ENCODE peak calls at places on chromosomes 16 and 17, in nine cellular contexts. A, C, O, N, H, U, Q, D and F are unnamed samples.

GRCh38 chr17:1362964-1363363 is 37.1 kb downstream of the YWHAE start:
- DNase-seq in A (no peak), C (peak), O (no peak), N (no peak), H (no peak), U (no peak), Q (no peak), D (no peak), F (no peak)

GRCh38 chr16:986411-986810 is 4.8 kb downstream of the SOX8 start:
- DNase-seq in A (no peak), C (no peak), O (no peak), N (no peak), H (no peak), U (no peak), Q (no peak), D (no peak), F (no peak)

GRCh38 chr17:8831234-8831849 is 32.2 kb upstream of the MFSD6L start:
- DNase-seq in A (no peak), C (no peak), O (no peak), N (no peak), H (no peak), U (no peak), Q (no peak), D (no peak), F (no peak)

GRCh38 chr16:29645699-29646187 is 17.3 kb upstream of the SPN start:
- DNase-seq in A (no peak), C (no peak), O (no peak), N (no peak), H (no peak), U (no peak), Q (no peak), D (no peak), F (no peak)

GRCh38 chr17:1714488-1714979 is 4.4 kb upstream of the TLCD2 start:
- DNase-seq in A (peak), C (peak), O (peak), N (peak), H (peak), U (peak), Q (peak), D (peak), F (peak)

GRCh38 chr17:1998426-1998784 is 26.7 kb downstream of the RTN4RL1 start:
- DNase-seq in A (peak), C (no peak), O (no peak), N (no peak), H (no peak), U (peak), Q (no peak), D (no peak), F (no peak)

GRCh38 chr17:59330314-59330942 is 1.0 kb upstream of the YPEL2 start:
- DNase-seq in A (peak), C (peak), O (peak), N (no peak), H (peak), U (peak), Q (peak), D (peak), F (no peak)

GRCh38 chr17:5225668-5226457 is 8.8 kb downstream of the SCIMP start:
- DNase-seq in A (no peak), C (no peak), O (no peak), N (no peak), H (no peak), U (no peak), Q (no peak), D (no peak), F (no peak)

GRCh38 chr16:18948372-18949020 is 22.3 kb upstream of the SMG1 start:
- DNase-seq in A (no peak), C (no peak), O (no peak), N (no peak), H (no peak), U (no peak), Q (no peak), D (no peak), F (no peak)

GRCh38 chr16:56700195-56700594 is 17.9 kb downstream of the MT1X start:
- DNase-seq in A (no peak), C (no peak), O (no peak), N (no peak), H (no peak), U (no peak), Q (no peak), D (no peak), F (no peak)

GRCh38 chr16:84234656-84235285 is 5.0 kb downstream of the KCNG4 start:
- DNase-seq in A (no peak), C (no peak), O (no peak), N (no peak), H (no peak), U (no peak), Q (no peak), D (no peak), F (no peak)

GRCh38 chr17:76561332-76561731 is 21.5 kb downstream of the PRCD start:
- DNase-seq in A (no peak), C (no peak), O (no peak), N (no peak), H (no peak), U (no peak), Q (no peak), D (no peak), F (no peak)

GRCh38 chr17:80844418-80844990 is 147.1 kb upstream of the CHMP6 start:
- DNase-seq in A (no peak), C (no peak), O (peak), N (peak), H (no peak), U (no peak), Q (peak), D (peak), F (no peak)

GRCh38 chr17:36722121-36722902 is 120.9 kb downstream of the MRM1 start:
- DNase-seq in A (peak), C (peak), O (peak), N (peak), H (peak), U (peak), Q (peak), D (peak), F (peak)

GRCh38 chr17:79819534-79820276 is 19.5 kb downstream of the CBX4 start:
- DNase-seq in A (no peak), C (no peak), O (no peak), N (no peak), H (no peak), U (no peak), Q (no peak), D (no peak), F (no peak)

GRCh38 chr16:10031955-10032354 is 150.3 kb downstream of the GRIN2A start:
- DNase-seq in A (no peak), C (no peak), O (no peak), N (no peak), H (no peak), U (no peak), Q (no peak), D (no peak), F (no peak)

GRCh38 chr17:35542990-35543389 is 5.5 kb upstream of the SLFN12L start:
- DNase-seq in A (no peak), C (no peak), O (no peak), N (no peak), H (no peak), U (no peak), Q (no peak), D (no peak), F (no peak)

GRCh38 chr17:55458977-55459376 is 37.3 kb upstream of the MMD start:
- DNase-seq in A (no peak), C (no peak), O (no peak), N (peak), H (no peak), U (no peak), Q (no peak), D (no peak), F (peak)

GRCh38 chr17:1563786-1564613 is 1.4 kb upstream of the PITPNA start:
- DNase-seq in A (no peak), C (no peak), O (no peak), N (no peak), H (no peak), U (no peak), Q (no peak), D (no peak), F (no peak)

GRCh38 chr16:9197957-9198661 is 106.7 kb downstream of the HAPSTR1 start:
- DNase-seq in A (no peak), C (no peak), O (no peak), N (no peak), H (no peak), U (no peak), Q (no peak), D (no peak), F (no peak)

GRCh38 chr17:77618731-77619130 is 339.8 kb upstream of the TNRC6C start:
- DNase-seq in A (no peak), C (no peak), O (no peak), N (no peak), H (no peak), U (no peak), Q (no peak), D (no peak), F (no peak)

GRCh38 chr16:57801856-57802634 is at the start of gene KIFC3:
- DNase-seq in A (peak), C (peak), O (peak), N (peak), H (peak), U (peak), Q (peak), D (peak), F (peak)

GRCh38 chr17:50190278-50191069 is 11.0 kb downstream of the COL1A1 start:
- DNase-seq in A (no peak), C (no peak), O (no peak), N (peak), H (no peak), U (no peak), Q (no peak), D (no peak), F (no peak)

GRCh38 chr17:14553847-14554246 is 253.0 kb downstream of the HS3ST3B1 start:
- DNase-seq in A (no peak), C (no peak), O (no peak), N (no peak), H (no peak), U (no peak), Q (no peak), D (no peak), F (no peak)
- TF ChIP-seq CTCF in A (no peak), C (no peak), O (peak), N (peak), H (no peak), U (peak), Q (no peak), D (no peak), F (no peak)

GRCh38 chr17:57447357-57448019 is 191.2 kb downstream of the MSI2 start:
- DNase-seq in A (no peak), C (no peak), O (no peak), N (no peak), H (no peak), U (no peak), Q (no peak), D (no peak), F (no peak)
- H3K27ac ChIP-seq in A (no peak), C (no peak), O (no peak), N (no peak), H (no peak), U (no peak), Q (no peak), D (no peak), F (no peak)

GRCh38 chr16:89491238-89491869 is 993 bp upstream of the ANKRD11 start:
- DNase-seq in A (no peak), C (no peak), O (no peak), N (no peak), H (no peak), U (peak), Q (no peak), D (no peak), F (no peak)
- TF ChIP-seq CTCF in A (no peak), C (no peak), O (no peak), N (no peak), H (no peak), U (peak), Q (no peak), D (no peak), F (no peak)

GRCh38 chr17:17926840-17927449 is 45.3 kb downstream of the TOM1L2 start:
- DNase-seq in A (no peak), C (no peak), O (no peak), N (no peak), H (no peak), U (no peak), Q (no peak), D (no peak), F (no peak)
- H3K27ac ChIP-seq in A (peak), C (peak), O (peak), N (no peak), H (no peak), U (no peak), Q (no peak), D (no peak), F (no peak)